ENCODE peak calls at places on chromosome 6, in four cellular contexts. M is activated gamma-delta T cell treated with anti-CD3 and anti-CD28 coated beads, Interleukin-2, amount 50 U/mL, for 16 hours; R is activated T-helper 1 cell treated with anti-CD3 and anti-CD28 coated beads, Interleukin-12 subunit alpha, Interleukin-12 subunit beta, Interleukin-2, Interleukin-4 antibody, amounts not matched to agents 30 ng/mL and 10 ng/mL and 1 ng/mL, durations not matched to agents 14 hours and 24 hours and 36 hours; Z is IMR-90. Q is an unnamed sample.

GRCh38 chr6:97207383-97207782 is 75.6 kb downstream of the MMS22L start:
- DNase-seq in M (no peak), R (no peak), Z (no peak), Q (no peak)

GRCh38 chr6:6376845-6377244 is 56.4 kb upstream of the F13A1 start:
- DNase-seq in M (no peak), R (no peak), Z (no peak), Q (no peak)

GRCh38 chr6:117498159-117498558 is 15.7 kb downstream of the DCBLD1 start:
- DNase-seq in M (no peak), R (no peak), Z (peak; percentile 87), Q (no peak)

GRCh38 chr6:221531-222349 is 70.5 kb upstream of the DUSP22 start:
- DNase-seq in M (no peak), R (no peak), Z (peak; percentile 58), Q (no peak)

GRCh38 chr6:17365961-17366360 is 27.4 kb upstream of the CAP2 start:
- DNase-seq in M (no peak), R (no peak), Z (no peak), Q (no peak)

GRCh38 chr6:144847906-144848305 is 562.8 kb downstream of the UTRN start:
- DNase-seq in M (no peak), R (no peak), Z (no peak), Q (no peak)

GRCh38 chr6:111015656-111016190 is 33.9 kb downstream of the RPF2 start:
- DNase-seq in M (no peak), R (no peak), Z (no peak), Q (no peak)

GRCh38 chr6:99589290-99589672 is 17.4 kb upstream of the PRDM13 start:
- DNase-seq in M (no peak), R (no peak), Z (no peak), Q (no peak)

Q was measured in cerebellum.